ENCODE peak calls at places on chromosomes 4 and X, in four cellular contexts. One of them, this sample, is unnamed.

GRCh38 chr4:122512430-122512829 is 55.9 kb upstream of the IL2 start:
- DNase-seq in A549: no peak
- DNase-seq in GM12878: no peak
- DNase-seq in suprapubic skin: no peak
- DNase-seq in this sample: no peak

GRCh38 chrX:118522230-118522926 is 26.8 kb downstream of the DOCK11 start:
- DNase-seq in GM12878: no peak
- DNase-seq in A549: no peak
- DNase-seq in suprapubic skin: no peak
- DNase-seq in this sample: no peak

GRCh38 chr4:87330761-87331160 is 8.1 kb upstream of the HSD17B13 start:
- DNase-seq in GM12878: no peak
- DNase-seq in A549: no peak
- DNase-seq in suprapubic skin: no peak
- DNase-seq in this sample: no peak

GRCh38 chr4:44928062-44928380 is 201.7 kb upstream of the GNPDA2 start:
- DNase-seq in suprapubic skin: no peak
- DNase-seq in GM12878: no peak
- DNase-seq in A549: no peak
- DNase-seq in this sample: no peak

GRCh38 chrX:619812-620493 is 10.6 kb upstream of the SHOX start:
- DNase-seq in GM12878: no peak
- DNase-seq in suprapubic skin: peak; percentile 59
- DNase-seq in A549: no peak
- DNase-seq in this sample: no peak

GRCh38 chrX:139297638-139298037 is 232.9 kb upstream of the F9 start:
- DNase-seq in GM12878: no peak
- DNase-seq in suprapubic skin: no peak
- DNase-seq in A549: no peak
- DNase-seq in this sample: no peak

GRCh38 chr4:26660261-26660660 is 76.4 kb downstream of the TBC1D19 start:
- DNase-seq in suprapubic skin: no peak
- DNase-seq in A549: no peak
- DNase-seq in GM12878: no peak
- DNase-seq in this sample: no peak

GRCh38 chr4:8866421-8866820 is 5.2 kb downstream of the HMX1 start:
- DNase-seq in suprapubic skin: no peak
- DNase-seq in GM12878: no peak
- DNase-seq in A549: no peak
- DNase-seq in this sample: no peak

DNA sequence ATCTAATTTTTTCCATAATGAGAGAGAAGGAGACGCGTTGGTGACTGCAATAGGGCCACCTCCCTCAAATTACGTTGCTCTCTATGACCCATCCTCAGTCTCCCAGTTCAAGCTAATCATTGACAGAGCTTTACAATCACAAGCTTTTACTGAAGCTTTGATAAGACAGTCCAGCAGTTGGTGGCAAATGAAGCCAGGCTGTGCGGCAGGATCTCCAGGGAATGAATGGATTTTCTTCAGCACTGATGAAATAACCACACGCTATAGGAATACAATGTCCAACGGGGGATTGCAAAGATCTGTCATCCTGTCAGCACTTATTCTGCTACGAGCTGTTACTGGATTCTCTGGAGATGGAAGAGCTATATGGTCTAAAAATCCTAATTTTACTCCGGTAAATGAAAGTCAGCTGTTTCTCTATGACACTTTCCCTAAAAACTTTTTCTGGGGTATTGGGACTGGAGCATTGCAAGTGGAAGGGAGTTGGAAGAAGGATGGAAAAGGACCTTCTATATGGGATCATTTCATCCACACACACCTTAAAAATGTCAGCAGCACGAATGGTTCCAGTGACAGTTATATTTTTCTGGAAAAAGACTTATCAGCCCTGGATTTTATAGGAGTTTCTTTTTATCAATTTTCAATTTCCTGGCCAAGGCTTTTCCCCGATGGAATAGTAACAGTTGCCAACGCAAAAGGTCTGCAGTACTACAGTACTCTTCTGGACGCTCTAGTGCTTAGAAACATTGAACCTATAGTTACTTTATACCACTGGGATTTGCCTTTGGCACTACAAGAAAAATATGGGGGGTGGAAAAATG is at the start of gene KLB:
- DNase-seq in suprapubic skin: no peak
- DNase-seq in A549: peak; percentile 22
- DNase-seq in GM12878: no peak
- DNase-seq in this sample: no peak
- TF ChIP-seq POLR2A in suprapubic skin: no peak
- TF ChIP-seq POLR2A in A549: no peak
- TF ChIP-seq POLR2A in GM12878: no peak
- TF ChIP-seq POLR2A in this sample: no peak

GRCh38 chr4:91621446-91621845 is 682.3 kb upstream of the GRID2 start:
- DNase-seq in GM12878: no peak
- DNase-seq in suprapubic skin: no peak
- DNase-seq in A549: no peak
- DNase-seq in this sample: no peak
- TF ChIP-seq EP300 in GM12878: no peak
- TF ChIP-seq EP300 in suprapubic skin: no peak
- TF ChIP-seq EP300 in A549: no peak
- TF ChIP-seq EP300 in this sample: no peak

DNA sequence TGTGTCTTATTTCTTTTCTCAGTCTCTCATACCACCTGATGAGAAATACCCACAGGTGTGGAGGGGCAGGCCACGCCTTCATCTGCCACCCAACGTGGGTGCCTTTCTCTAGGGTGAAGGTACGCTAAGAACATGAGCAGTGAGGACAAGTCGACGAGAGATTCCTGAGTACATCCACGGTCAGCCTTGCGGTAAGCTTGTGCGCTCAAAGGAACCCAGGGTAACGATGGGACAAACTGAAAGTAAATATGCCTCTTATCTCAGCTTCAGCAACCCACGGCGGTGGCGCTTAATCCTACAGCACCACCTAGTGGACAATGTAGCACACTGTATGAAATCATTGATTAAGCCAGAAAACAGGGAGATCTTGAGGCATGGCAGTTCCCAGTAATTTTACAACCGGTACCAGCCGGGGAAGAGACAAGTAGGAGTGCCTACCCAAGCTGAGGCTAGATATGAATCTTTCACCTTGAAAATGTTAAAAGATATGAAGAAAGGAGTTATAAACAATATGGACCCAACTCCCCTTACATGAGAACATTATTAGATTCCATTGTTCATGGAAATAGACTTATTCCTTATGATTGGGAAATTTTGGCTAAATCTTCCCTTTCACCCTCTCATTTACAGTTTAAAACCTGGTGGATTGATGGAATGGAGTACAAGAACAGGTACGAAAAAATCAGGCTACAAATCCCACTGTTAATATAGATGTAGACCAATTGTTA is 63.0 kb downstream of the ZNF732 start:
- DNase-seq in suprapubic skin: no peak
- DNase-seq in GM12878: peak; percentile 34
- DNase-seq in A549: no peak
- DNase-seq in this sample: peak; percentile 68
- TF ChIP-seq POLR2A in suprapubic skin: no peak
- TF ChIP-seq POLR2A in GM12878: no peak
- TF ChIP-seq POLR2A in A549: no peak
- TF ChIP-seq POLR2A in this sample: no peak

DNA sequence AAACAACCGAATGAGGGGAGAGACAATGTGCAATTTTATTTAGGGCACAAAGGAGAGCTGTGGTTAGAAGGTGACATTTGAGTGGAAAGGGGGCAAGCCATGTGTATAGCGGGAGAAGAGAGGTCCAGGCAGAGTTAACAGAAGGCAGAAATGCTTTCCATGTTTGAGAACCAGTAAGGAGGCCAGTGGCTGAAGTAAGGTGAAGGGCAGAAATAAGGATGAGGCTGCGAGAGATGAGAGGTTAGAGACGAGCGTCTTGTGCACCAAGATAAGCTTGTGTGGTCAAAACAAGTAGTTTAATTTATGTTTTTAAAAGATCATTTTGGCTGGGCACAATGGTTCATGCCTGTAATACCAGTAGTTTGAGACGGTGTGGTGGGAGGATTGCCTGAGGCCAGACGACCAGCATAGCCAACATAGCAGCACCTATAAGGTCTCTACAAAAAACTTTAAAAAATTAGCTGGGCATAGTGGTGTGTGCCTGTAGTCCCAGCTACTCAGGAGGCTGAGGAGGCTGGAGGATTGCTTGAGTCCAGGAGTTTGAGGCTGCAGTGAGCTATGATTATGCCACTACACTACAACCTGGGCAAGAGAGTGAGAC is 8.5 kb downstream of the HTT start:
- DNase-seq in suprapubic skin: no peak
- DNase-seq in GM12878: no peak
- DNase-seq in A549: no peak
- DNase-seq in this sample: no peak
- TF ChIP-seq EP300 in suprapubic skin: no peak
- TF ChIP-seq EP300 in GM12878: no peak
- TF ChIP-seq EP300 in A549: no peak
- TF ChIP-seq EP300 in this sample: no peak

DNA sequence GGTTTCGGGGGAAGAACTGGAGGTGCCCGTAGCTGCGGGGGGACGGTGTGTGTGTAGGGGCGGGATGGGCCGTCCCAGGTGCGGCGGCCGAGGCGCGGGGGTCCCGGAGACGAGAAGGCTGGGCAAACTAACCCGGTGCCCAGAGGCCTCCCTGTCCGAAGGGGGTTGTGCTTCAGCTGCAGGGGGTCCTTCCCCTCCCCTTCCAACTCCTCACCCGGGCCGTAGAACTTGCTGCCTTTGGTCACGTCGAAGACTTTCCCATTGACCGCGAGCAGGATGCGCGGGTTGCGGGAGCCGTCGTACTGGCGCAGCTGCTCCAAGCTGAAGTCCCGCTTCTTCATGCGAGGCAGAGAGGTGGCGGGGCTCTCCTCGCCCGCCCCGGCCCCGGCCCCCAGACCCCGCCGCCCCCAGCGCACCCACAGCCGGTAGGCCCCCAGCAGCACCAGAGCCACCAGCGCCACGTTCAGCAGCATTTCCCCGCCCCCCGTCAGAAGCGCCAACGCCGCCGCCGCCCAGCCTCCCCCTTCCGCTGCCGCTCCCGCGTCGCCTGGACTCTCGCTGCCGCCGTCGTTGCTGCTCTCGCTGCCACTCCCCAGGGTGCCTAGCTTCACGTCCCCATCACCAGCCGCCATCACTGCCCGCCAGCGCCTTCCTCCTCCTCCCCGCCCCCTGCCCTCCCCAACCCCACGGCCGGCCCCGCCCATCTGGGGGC is at the start of gene PGRMC2:
- DNase-seq in GM12878: no peak
- DNase-seq in A549: peak; percentile 8
- DNase-seq in suprapubic skin: peak; percentile 82
- DNase-seq in this sample: no peak
- TF ChIP-seq POLR2A in GM12878: peak; percentile 52
- TF ChIP-seq POLR2A in A549: peak; percentile 64
- TF ChIP-seq POLR2A in suprapubic skin: peak; percentile 24
- TF ChIP-seq POLR2A in this sample: peak; percentile 57

DNA sequence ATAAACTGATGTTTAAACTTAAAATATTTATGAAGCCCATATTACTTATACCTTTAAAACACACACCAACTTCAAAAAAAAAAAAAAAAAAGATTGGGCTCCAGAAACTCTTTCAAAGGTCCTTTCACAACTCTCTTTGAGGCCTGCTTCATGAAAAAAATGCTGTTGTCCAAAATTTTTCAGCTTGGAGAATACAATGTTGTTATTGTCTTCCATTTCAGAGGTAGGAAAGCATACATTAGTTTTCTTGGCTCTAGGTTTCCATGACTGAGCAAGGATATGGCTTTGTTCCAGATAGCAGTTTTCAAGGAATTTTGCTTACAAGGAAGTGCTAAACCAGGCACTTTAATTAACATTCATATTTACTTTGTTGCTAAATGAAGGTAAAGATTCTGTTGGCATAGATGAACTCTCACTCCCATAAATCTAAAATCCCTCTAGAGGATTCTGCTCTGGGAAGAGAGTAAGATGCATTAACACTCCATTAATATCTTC is 118.6 kb downstream of the COL25A1 start:
- DNase-seq in suprapubic skin: no peak
- DNase-seq in A549: no peak
- DNase-seq in GM12878: no peak
- DNase-seq in this sample: no peak
- TF ChIP-seq EP300 in suprapubic skin: no peak
- TF ChIP-seq EP300 in A549: no peak
- TF ChIP-seq EP300 in GM12878: no peak
- TF ChIP-seq EP300 in this sample: no peak

DNA sequence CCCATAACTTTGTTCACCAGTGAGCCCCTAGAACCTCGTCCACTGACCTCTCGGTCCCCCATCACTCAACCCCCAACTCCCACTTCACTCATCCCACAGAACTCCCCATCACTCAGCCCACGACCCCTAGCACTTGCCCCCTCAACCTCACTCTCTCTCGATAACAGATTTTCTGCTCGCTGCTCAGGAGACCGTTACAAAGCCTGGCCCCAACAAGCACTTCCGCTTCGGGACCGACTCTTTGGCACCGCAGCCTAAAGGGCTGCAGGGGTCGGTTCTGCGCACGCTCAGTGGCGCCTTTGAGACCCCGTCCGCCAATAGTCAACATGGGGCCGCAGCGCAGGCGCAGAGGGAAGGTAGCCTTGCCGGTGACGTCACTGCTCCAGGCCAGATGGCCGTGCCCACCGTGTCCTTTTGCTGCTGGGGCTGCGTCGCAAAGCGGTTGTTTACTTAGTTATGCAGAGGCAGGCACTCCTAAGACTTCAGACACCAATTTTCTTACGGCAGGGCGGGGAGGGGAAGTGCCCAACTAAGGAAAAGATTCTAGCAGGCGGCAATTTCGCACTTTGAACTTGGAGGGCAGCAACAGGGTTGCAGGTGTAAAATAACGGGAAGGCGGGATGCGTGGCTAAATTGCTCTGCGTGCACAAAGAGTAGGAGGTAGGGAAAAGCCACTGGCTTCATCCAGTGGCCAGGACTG is at the start of gene ZNF182:
- DNase-seq in GM12878: peak; percentile 68
- DNase-seq in suprapubic skin: peak; percentile 93
- DNase-seq in A549: peak; percentile 89
- DNase-seq in this sample: peak; percentile 92
- TF ChIP-seq POLR2A in GM12878: peak; percentile 86
- TF ChIP-seq POLR2A in suprapubic skin: peak; percentile 34
- TF ChIP-seq POLR2A in A549: peak; percentile 65
- TF ChIP-seq POLR2A in this sample: peak; percentile 42

This sample was measured in ovary.